ENCODE peak calls at places on chromosomes 3 and 15, in six cellular contexts. J is SK-N-SH, G is HepG2, Q is HL-60, T is Panc1, L is HCT116. I is an unnamed sample. For H3K27me3, the result is how much of the 10 kb centered on the place peaks cover.

GRCh38 chr3:17745301-17745700 is 2.9 kb upstream of the TBC1D5 start:
- DNase-seq in J (no peak), G (no peak), Q (no peak), T (no peak), L (no peak), I (peak)

GRCh38 chr15:34147371-34148140 is 45.7 kb downstream of the PGBD4 start:
- DNase-seq in J (no peak), G (no peak), Q (no peak), T (no peak), L (no peak), I (no peak)

GRCh38 chr3:135246027-135246426 is 451.0 kb downstream of the EPHB1 start:
- DNase-seq in J (no peak), G (no peak), Q (no peak), T (no peak), L (no peak), I (peak)

GRCh38 chr15:80828796-80829195 is 49.6 kb downstream of the CEMIP start:
- DNase-seq in J (no peak), G (no peak), Q (no peak), T (no peak), L (no peak), I (no peak)

GRCh38 chr3:112647122-112647521 is 6.2 kb upstream of the CCDC80 start:
- DNase-seq in J (no peak), G (peak), Q (no peak), T (no peak), L (no peak), I (peak)

GRCh38 chr3:195030791-195031321 is 240.1 kb downstream of the XXYLT1 start:
- DNase-seq in J (peak), G (peak), Q (no peak), T (no peak), L (no peak), I (no peak)

GRCh38 chr15:79431636-79432344 is at the start of gene MINAR1:
- DNase-seq in J (peak), G (peak), Q (peak), T (no peak), L (no peak), I (peak)

GRCh38 chr3:11727207-11727606 is 83.5 kb upstream of the VGLL4 start:
- DNase-seq in J (no peak), G (no peak), Q (no peak), T (no peak), L (no peak), I (no peak)

GRCh38 chr3:170741756-170742530 is 128.1 kb downstream of the RPL22L1 start:
- DNase-seq in J (no peak), G (no peak), Q (no peak), T (no peak), L (no peak), I (no peak)

DNA sequence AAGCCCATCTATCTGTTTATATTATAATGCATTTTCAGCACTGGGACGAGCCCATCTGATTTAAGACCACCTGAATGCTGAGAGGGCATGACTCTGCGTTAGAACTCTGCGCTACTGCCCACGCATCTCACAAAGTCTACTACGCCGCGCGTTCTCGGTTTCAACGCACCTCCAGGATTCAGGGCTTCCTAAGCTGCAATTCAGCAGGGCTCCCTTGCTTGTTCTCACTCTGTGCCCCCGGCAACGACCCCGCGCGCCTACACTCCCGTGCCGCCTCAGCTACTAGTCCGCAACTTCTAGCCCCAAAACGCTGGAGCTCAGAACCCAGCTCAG is 321 bp upstream of the ARHGEF26 start:
- DNase-seq in J (no peak), G (no peak), Q (no peak), T (no peak), L (no peak), I (no peak)
- H3K27me3 ChIP-seq in J (under half), G (under half), Q (under half), T (under half), L (under half), I (under half)

GRCh38 chr15:41854443-41854842 is 15.8 kb downstream of the PLA2G4B start:
- DNase-seq in J (no peak), G (no peak), Q (no peak), T (no peak), L (no peak), I (no peak)

GRCh38 chr15:41856716-41857115 is 18.1 kb downstream of the PLA2G4B start:
- DNase-seq in J (no peak), G (no peak), Q (no peak), T (no peak), L (no peak), I (no peak)

GRCh38 chr15:41853831-41854230 is 15.2 kb downstream of the PLA2G4B start:
- DNase-seq in J (no peak), G (no peak), Q (no peak), T (no peak), L (no peak), I (no peak)

GRCh38 chr15:41856262-41856661 is 17.6 kb downstream of the PLA2G4B start:
- DNase-seq in J (no peak), G (no peak), Q (no peak), T (no peak), L (no peak), I (no peak)

DNA sequence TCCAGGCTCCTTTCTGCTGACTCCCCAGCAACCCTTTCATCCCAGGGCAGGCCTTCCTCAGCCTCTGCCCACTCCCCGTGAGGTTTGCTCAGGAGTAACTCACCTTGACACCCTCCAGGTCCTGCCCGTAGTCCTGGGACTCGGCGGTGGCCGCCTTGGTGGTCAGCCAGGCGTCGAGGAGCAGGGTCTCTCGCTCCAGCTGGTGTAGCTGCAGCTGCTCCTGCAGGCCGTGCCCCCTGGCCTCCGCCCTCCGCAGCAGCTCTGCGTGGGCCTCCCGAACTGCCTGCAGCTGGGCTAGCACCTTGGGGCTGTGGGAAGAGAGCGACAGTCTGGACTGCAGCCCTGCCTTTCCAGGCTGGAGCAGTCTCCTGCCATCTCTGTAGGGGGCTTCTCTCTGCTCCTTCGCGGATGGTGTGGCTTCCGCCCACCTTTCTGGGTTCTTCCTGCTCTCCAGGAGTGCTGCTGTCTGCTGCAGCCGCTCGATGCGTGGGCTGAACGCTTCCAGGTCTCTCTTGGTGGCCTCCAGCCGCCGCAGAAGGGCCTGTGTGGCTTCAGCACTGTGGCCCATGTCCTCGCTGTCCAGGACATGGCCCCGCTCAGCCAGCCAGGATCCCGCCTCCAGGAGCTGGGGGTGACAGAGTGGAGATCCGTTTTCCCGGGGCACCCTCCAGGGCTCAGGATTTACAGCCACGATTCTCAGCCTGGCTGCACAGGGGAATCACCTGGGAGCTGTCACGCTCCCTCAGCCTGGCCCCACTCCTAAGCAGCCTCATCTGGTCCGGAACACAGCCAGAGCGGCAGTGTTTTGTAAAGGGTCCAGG is 16.7 kb downstream of the PLA2G4B start:
- DNase-seq in J (no peak), G (no peak), Q (no peak), T (no peak), L (no peak), I (no peak)
- TF ChIP-seq REST in J (no peak), G (no peak), Q (no peak), T (no peak), L (no peak), I (no peak)

GRCh38 chr3:74591946-74592345 is 22.5 kb downstream of the CNTN3 start:
- DNase-seq in J (no peak), G (no peak), Q (no peak), T (no peak), L (no peak), I (no peak)
- H3K27me3 ChIP-seq in J (under half), G (under half), Q (under half), T (under half), L (under half), I (under half)

GRCh38 chr15:68636256-68636655 is 57.5 kb downstream of the CORO2B start:
- DNase-seq in J (no peak), G (no peak), Q (no peak), T (no peak), L (no peak), I (no peak)
- TF ChIP-seq REST in J (no peak), G (no peak), Q (no peak), T (no peak), L (no peak), I (no peak)

I was measured in GM23338.